ENCODE peak calls at places on chromosomes 5 and 9, in six cellular contexts. One of them, this sample, is unnamed.

GRCh38 chr9:71740199-71740598 is 28.1 kb downstream of the CEMIP2 start:
- DNase-seq in iris pigment epithelial cell: no peak
- DNase-seq in body of pancreas: no peak
- DNase-seq in fibroblast of mammary gland: no peak
- DNase-seq in adipocyte: no peak
- DNase-seq in stimulated activated naive B cell treated with anti-CD40 and anti-IgM and Interleukin-4, amounts not matched to agents 10 μg/mL and 1 μg/mL and 100 μg/mL, for 72 hours: no peak
- DNase-seq in this sample: no peak

GRCh38 chr9:79382468-79382867 is 189.3 kb upstream of the TLE4 start:
- DNase-seq in iris pigment epithelial cell: no peak
- DNase-seq in body of pancreas: no peak
- DNase-seq in fibroblast of mammary gland: no peak
- DNase-seq in adipocyte: no peak
- DNase-seq in stimulated activated naive B cell treated with anti-CD40 and anti-IgM and Interleukin-4, amounts not matched to agents 10 μg/mL and 1 μg/mL and 100 μg/mL, for 72 hours: peak; percentile 6
- DNase-seq in this sample: no peak

GRCh38 chr9:83327323-83327722 is 210.9 kb downstream of the FRMD3 start:
- DNase-seq in iris pigment epithelial cell: no peak
- DNase-seq in body of pancreas: no peak
- DNase-seq in fibroblast of mammary gland: no peak
- DNase-seq in adipocyte: no peak
- DNase-seq in stimulated activated naive B cell treated with anti-CD40 and anti-IgM and Interleukin-4, amounts not matched to agents 10 μg/mL and 1 μg/mL and 100 μg/mL, for 72 hours: no peak
- DNase-seq in this sample: peak; percentile 33

GRCh38 chr5:175657593-175658271 is at the start of gene HRH2:
- DNase-seq in iris pigment epithelial cell: no peak
- DNase-seq in body of pancreas: no peak
- DNase-seq in fibroblast of mammary gland: no peak
- DNase-seq in adipocyte: peak; percentile 2
- DNase-seq in stimulated activated naive B cell treated with anti-CD40 and anti-IgM and Interleukin-4, amounts not matched to agents 10 μg/mL and 1 μg/mL and 100 μg/mL, for 72 hours: no peak
- DNase-seq in this sample: peak; percentile 4

GRCh38 chr5:135999396-136000139 is 29.2 kb upstream of the TGFBI start:
- DNase-seq in iris pigment epithelial cell: peak; percentile 92
- DNase-seq in body of pancreas: no peak
- DNase-seq in fibroblast of mammary gland: peak; percentile 88
- DNase-seq in adipocyte: no peak
- DNase-seq in stimulated activated naive B cell treated with anti-CD40 and anti-IgM and Interleukin-4, amounts not matched to agents 10 μg/mL and 1 μg/mL and 100 μg/mL, for 72 hours: no peak
- DNase-seq in this sample: peak; percentile 88

GRCh38 chr9:89635816-89636215 is 31.0 kb downstream of the GADD45G start:
- DNase-seq in iris pigment epithelial cell: peak; percentile 17
- DNase-seq in body of pancreas: peak; percentile 40
- DNase-seq in fibroblast of mammary gland: no peak
- DNase-seq in adipocyte: no peak
- DNase-seq in stimulated activated naive B cell treated with anti-CD40 and anti-IgM and Interleukin-4, amounts not matched to agents 10 μg/mL and 1 μg/mL and 100 μg/mL, for 72 hours: no peak
- DNase-seq in this sample: no peak

GRCh38 chr9:106707291-106707690 is 155.7 kb upstream of the ZNF462 start:
- DNase-seq in iris pigment epithelial cell: no peak
- DNase-seq in body of pancreas: no peak
- DNase-seq in fibroblast of mammary gland: peak; percentile 39
- DNase-seq in adipocyte: no peak
- DNase-seq in stimulated activated naive B cell treated with anti-CD40 and anti-IgM and Interleukin-4, amounts not matched to agents 10 μg/mL and 1 μg/mL and 100 μg/mL, for 72 hours: no peak
- DNase-seq in this sample: peak; percentile 5

GRCh38 chr5:60350794-60351193 is 349.2 kb downstream of the DEPDC1B start:
- DNase-seq in iris pigment epithelial cell: no peak
- DNase-seq in body of pancreas: peak; percentile 75
- DNase-seq in fibroblast of mammary gland: no peak
- DNase-seq in adipocyte: no peak
- DNase-seq in stimulated activated naive B cell treated with anti-CD40 and anti-IgM and Interleukin-4, amounts not matched to agents 10 μg/mL and 1 μg/mL and 100 μg/mL, for 72 hours: no peak
- DNase-seq in this sample: no peak

GRCh38 chr5:63055421-63055820 is 476.8 kb downstream of the LRRC70 start:
- DNase-seq in iris pigment epithelial cell: peak; percentile 5
- DNase-seq in body of pancreas: peak; percentile 16
- DNase-seq in fibroblast of mammary gland: no peak
- DNase-seq in adipocyte: no peak
- DNase-seq in stimulated activated naive B cell treated with anti-CD40 and anti-IgM and Interleukin-4, amounts not matched to agents 10 μg/mL and 1 μg/mL and 100 μg/mL, for 72 hours: no peak
- DNase-seq in this sample: peak; percentile 24

GRCh38 chr9:33125871-33126822 is 41.0 kb downstream of the B4GALT1 start:
- DNase-seq in iris pigment epithelial cell: peak; percentile 65
- DNase-seq in body of pancreas: no peak
- DNase-seq in fibroblast of mammary gland: peak; percentile 73
- DNase-seq in adipocyte: no peak
- DNase-seq in stimulated activated naive B cell treated with anti-CD40 and anti-IgM and Interleukin-4, amounts not matched to agents 10 μg/mL and 1 μg/mL and 100 μg/mL, for 72 hours: peak; percentile 58
- DNase-seq in this sample: no peak

GRCh38 chr9:117938086-117938485 is 233.9 kb downstream of the TLR4 start:
- DNase-seq in iris pigment epithelial cell: no peak
- DNase-seq in body of pancreas: no peak
- DNase-seq in fibroblast of mammary gland: no peak
- DNase-seq in adipocyte: no peak
- DNase-seq in stimulated activated naive B cell treated with anti-CD40 and anti-IgM and Interleukin-4, amounts not matched to agents 10 μg/mL and 1 μg/mL and 100 μg/mL, for 72 hours: no peak
- DNase-seq in this sample: no peak

GRCh38 chr5:31864015-31864414 is 225.1 kb downstream of the PDZD2 start:
- DNase-seq in iris pigment epithelial cell: no peak
- DNase-seq in body of pancreas: no peak
- DNase-seq in fibroblast of mammary gland: no peak
- DNase-seq in adipocyte: no peak
- DNase-seq in stimulated activated naive B cell treated with anti-CD40 and anti-IgM and Interleukin-4, amounts not matched to agents 10 μg/mL and 1 μg/mL and 100 μg/mL, for 72 hours: no peak
- DNase-seq in this sample: peak; percentile 22

GRCh38 chr5:135449608-135450007 is 2.5 kb upstream of the DCANP1 start:
- DNase-seq in iris pigment epithelial cell: no peak
- DNase-seq in body of pancreas: no peak
- DNase-seq in fibroblast of mammary gland: no peak
- DNase-seq in adipocyte: no peak
- DNase-seq in stimulated activated naive B cell treated with anti-CD40 and anti-IgM and Interleukin-4, amounts not matched to agents 10 μg/mL and 1 μg/mL and 100 μg/mL, for 72 hours: no peak
- DNase-seq in this sample: no peak

GRCh38 chr9:111599092-111599947 is at the start of gene PTGR1:
- DNase-seq in iris pigment epithelial cell: peak; percentile 92
- DNase-seq in body of pancreas: peak; percentile 81
- DNase-seq in fibroblast of mammary gland: peak; percentile 91
- DNase-seq in adipocyte: peak; percentile 93
- DNase-seq in stimulated activated naive B cell treated with anti-CD40 and anti-IgM and Interleukin-4, amounts not matched to agents 10 μg/mL and 1 μg/mL and 100 μg/mL, for 72 hours: peak; percentile 13
- DNase-seq in this sample: peak; percentile 88

GRCh38 chr5:39072915-39073758 is 1.1 kb downstream of the RICTOR start:
- DNase-seq in iris pigment epithelial cell: peak; percentile 60
- DNase-seq in body of pancreas: peak; percentile 37
- DNase-seq in fibroblast of mammary gland: peak; percentile 42
- DNase-seq in adipocyte: peak; percentile 66
- DNase-seq in stimulated activated naive B cell treated with anti-CD40 and anti-IgM and Interleukin-4, amounts not matched to agents 10 μg/mL and 1 μg/mL and 100 μg/mL, for 72 hours: peak; percentile 54
- DNase-seq in this sample: peak; percentile 52

GRCh38 chr5:121500262-121500792 is 351.4 kb upstream of the FTMT start:
- DNase-seq in iris pigment epithelial cell: no peak
- DNase-seq in body of pancreas: no peak
- DNase-seq in fibroblast of mammary gland: no peak
- DNase-seq in adipocyte: no peak
- DNase-seq in stimulated activated naive B cell treated with anti-CD40 and anti-IgM and Interleukin-4, amounts not matched to agents 10 μg/mL and 1 μg/mL and 100 μg/mL, for 72 hours: no peak
- DNase-seq in this sample: no peak

GRCh38 chr5:176134529-176135223 is 103.5 kb upstream of the SIMC1 start:
- DNase-seq in iris pigment epithelial cell: no peak
- DNase-seq in body of pancreas: no peak
- DNase-seq in fibroblast of mammary gland: no peak
- DNase-seq in adipocyte: no peak
- DNase-seq in stimulated activated naive B cell treated with anti-CD40 and anti-IgM and Interleukin-4, amounts not matched to agents 10 μg/mL and 1 μg/mL and 100 μg/mL, for 72 hours: no peak
- DNase-seq in this sample: no peak

GRCh38 chr5:147898875-147899401 is 7.4 kb downstream of the C5orf46 start:
- DNase-seq in iris pigment epithelial cell: peak; percentile 51
- DNase-seq in body of pancreas: no peak
- DNase-seq in fibroblast of mammary gland: no peak
- DNase-seq in adipocyte: no peak
- DNase-seq in stimulated activated naive B cell treated with anti-CD40 and anti-IgM and Interleukin-4, amounts not matched to agents 10 μg/mL and 1 μg/mL and 100 μg/mL, for 72 hours: no peak
- DNase-seq in this sample: no peak

GRCh38 chr9:86303316-86303975 is 21.1 kb upstream of the ISCA1 start:
- DNase-seq in iris pigment epithelial cell: peak; percentile 78
- DNase-seq in body of pancreas: no peak
- DNase-seq in fibroblast of mammary gland: peak; percentile 9
- DNase-seq in adipocyte: no peak
- DNase-seq in stimulated activated naive B cell treated with anti-CD40 and anti-IgM and Interleukin-4, amounts not matched to agents 10 μg/mL and 1 μg/mL and 100 μg/mL, for 72 hours: no peak
- DNase-seq in this sample: peak; percentile 82

This sample was measured in choroid plexus epithelial cell.